ENCODE peak calls at places on chromosomes 11 and 22, in four cellular contexts. R is PC-3, L is NT2/D1, U is IMR-90. F is an unnamed sample.

GRCh38 chr22:19931514-19931913 is 10.1 kb upstream of the COMT start:
- DNase-seq in R (no peak), L (no peak), U (no peak), F (no peak)

GRCh38 chr11:69704508-69705245 is 855 bp upstream of the FGF19 start:
- DNase-seq in R (peak), L (peak), U (no peak), F (no peak)

GRCh38 chr22:29195118-29195963 is 10.4 kb upstream of the EMID1 start:
- DNase-seq in R (no peak), L (no peak), U (no peak), F (no peak)

GRCh38 chr11:96173424-96173823 is 169.6 kb downstream of the MAML2 start:
- DNase-seq in R (no peak), L (no peak), U (no peak), F (no peak)

GRCh38 chr11:37409124-37409523 is 811.1 kb upstream of the RAG2 start:
- DNase-seq in R (peak), L (no peak), U (no peak), F (no peak)

GRCh38 chr11:9095421-9095820 is 4.0 kb upstream of the SCUBE2 start:
- DNase-seq in R (no peak), L (no peak), U (no peak), F (no peak)

GRCh38 chr22:40238425-40239344 is 61.0 kb downstream of the TNRC6B start:
- DNase-seq in R (peak), L (no peak), U (peak), F (no peak)

GRCh38 chr11:11476971-11477645 is 124.1 kb upstream of the CSNK2A3 start:
- DNase-seq in R (no peak), L (no peak), U (no peak), F (no peak)

GRCh38 chr22:35425971-35426800 is 26.2 kb downstream of the MCM5 start:
- DNase-seq in R (peak), L (no peak), U (peak), F (no peak)

GRCh38 chr11:404551-405264 is 10.1 kb downstream of the SIGIRR start:
- DNase-seq in R (no peak), L (no peak), U (no peak), F (no peak)

GRCh38 chr22:23263651-23264555 is 83.6 kb downstream of the BCR start:
- DNase-seq in R (no peak), L (no peak), U (no peak), F (no peak)

GRCh38 chr11:128862421-128862820 is 4.7 kb downstream of the KCNJ1 start:
- DNase-seq in R (no peak), L (no peak), U (no peak), F (no peak)

GRCh38 chr11:34165786-34166557 is 60.5 kb downstream of the NAT10 start:
- DNase-seq in R (peak), L (no peak), U (no peak), F (no peak)

GRCh38 chr11:93986716-93987115 is 34.4 kb upstream of the HEPHL1 start:
- DNase-seq in R (peak), L (no peak), U (peak), F (no peak)

GRCh38 chr11:114587398-114587953 is 8.1 kb downstream of the NXPE4 start:
- DNase-seq in R (no peak), L (no peak), U (no peak), F (no peak)

GRCh38 chr11:75703709-75704237 is 13.9 kb upstream of the MOGAT2 start:
- DNase-seq in R (no peak), L (no peak), U (no peak), F (no peak)

GRCh38 chr11:27218498-27219038 is 144.4 kb downstream of the CCDC34 start:
- DNase-seq in R (peak), L (no peak), U (peak), F (no peak)

GRCh38 chr11:73204711-73205121 is 13.4 kb upstream of the P2RY2 start:
- DNase-seq in R (no peak), L (no peak), U (no peak), F (no peak)

GRCh38 chr22:39317084-39317755 is 2.2 kb downstream of the RPL3 start:
- DNase-seq in R (peak), L (no peak), U (no peak), F (peak)

GRCh38 chr11:8913961-8914660 is 3.1 kb downstream of the AKIP1 start:
- DNase-seq in R (peak), L (no peak), U (peak), F (peak)

GRCh38 chr22:32661737-32662586 is 139.5 kb upstream of the TIMP3 start:
- DNase-seq in R (no peak), L (no peak), U (peak), F (no peak)

GRCh38 chr11:11408436-11409221 is 55.6 kb upstream of the CSNK2A3 start:
- DNase-seq in R (no peak), L (no peak), U (no peak), F (no peak)

GRCh38 chr22:30627480-30627879 is 8.1 kb upstream of the SLC35E4 start:
- DNase-seq in R (no peak), L (no peak), U (no peak), F (no peak)

GRCh38 chr11:15695096-15695721 is 580.5 kb downstream of the INSC start:
- DNase-seq in R (no peak), L (no peak), U (no peak), F (no peak)

GRCh38 chr11:113553235-113553634 is 78.0 kb upstream of the DRD2 start:
- DNase-seq in R (peak), L (peak), U (peak), F (no peak)

GRCh38 chr11:114846040-114846791 is 167.9 kb downstream of the NXPE2 start:
- DNase-seq in R (no peak), L (no peak), U (no peak), F (peak)

GRCh38 chr22:49354516-49355205 is 473.0 kb downstream of the BRD1 start:
- DNase-seq in R (no peak), L (no peak), U (no peak), F (no peak)

GRCh38 chr22:49193348-49193747 is 634.3 kb downstream of the BRD1 start:
- DNase-seq in R (no peak), L (no peak), U (no peak), F (no peak)

GRCh38 chr11:6505577-6506240 is 8.6 kb downstream of the DNHD1 start:
- DNase-seq in R (peak), L (peak), U (peak), F (peak)

GRCh38 chr22:24588756-24589481 is 4.0 kb downstream of the LRRC75B start:
- DNase-seq in R (no peak), L (no peak), U (no peak), F (no peak)

GRCh38 chr11:85953491-85954143 is 98.4 kb downstream of the CCDC83 start:
- DNase-seq in R (no peak), L (no peak), U (peak), F (no peak)

GRCh38 chr11:19697721-19698121 is 14.9 kb upstream of the NAV2 start:
- DNase-seq in R (no peak), L (no peak), U (no peak), F (no peak)

GRCh38 chr11:70067591-70068341 is 10.4 kb upstream of the ANO1 start:
- DNase-seq in R (peak), L (no peak), U (no peak), F (no peak)

GRCh38 chr11:62958547-62959071 is 26.2 kb downstream of the SLC22A6 start:
- DNase-seq in R (no peak), L (no peak), U (peak), F (no peak)

GRCh38 chr11:24585192-24585591 is 88.3 kb downstream of the LUZP2 start:
- DNase-seq in R (peak), L (no peak), U (peak), F (no peak)

GRCh38 chr11:10606536-10607208 is 38.2 kb upstream of the LYVE1 start:
- DNase-seq in R (peak), L (no peak), U (peak), F (no peak)

GRCh38 chr11:70528794-70529580 is 130.7 kb downstream of the CTTN start:
- DNase-seq in R (no peak), L (no peak), U (no peak), F (no peak)

GRCh38 chr11:45089251-45089650 is 57.2 kb upstream of the PRDM11 start:
- DNase-seq in R (peak), L (no peak), U (peak), F (no peak)

GRCh38 chr11:120066738-120067303 is 71.1 kb downstream of the TRIM29 start:
- DNase-seq in R (no peak), L (no peak), U (no peak), F (no peak)
- H3K9ac ChIP-seq in R (no peak), L (no peak), U (no peak), F (no peak)

GRCh38 chr11:2121227-2122130 is 17.7 kb downstream of the IGF2 start:
- DNase-seq in R (no peak), L (no peak), U (no peak), F (no peak)

GRCh38 chr11:2120359-2121100 is 18.7 kb downstream of the IGF2 start:
- DNase-seq in R (no peak), L (no peak), U (no peak), F (no peak)

GRCh38 chr11:2116680-2117079 is 22.5 kb downstream of the IGF2 start:
- DNase-seq in R (no peak), L (no peak), U (no peak), F (no peak)

GRCh38 chr11:2115308-2115707 is 23.9 kb downstream of the IGF2 start:
- DNase-seq in R (no peak), L (no peak), U (no peak), F (no peak)

DNA sequence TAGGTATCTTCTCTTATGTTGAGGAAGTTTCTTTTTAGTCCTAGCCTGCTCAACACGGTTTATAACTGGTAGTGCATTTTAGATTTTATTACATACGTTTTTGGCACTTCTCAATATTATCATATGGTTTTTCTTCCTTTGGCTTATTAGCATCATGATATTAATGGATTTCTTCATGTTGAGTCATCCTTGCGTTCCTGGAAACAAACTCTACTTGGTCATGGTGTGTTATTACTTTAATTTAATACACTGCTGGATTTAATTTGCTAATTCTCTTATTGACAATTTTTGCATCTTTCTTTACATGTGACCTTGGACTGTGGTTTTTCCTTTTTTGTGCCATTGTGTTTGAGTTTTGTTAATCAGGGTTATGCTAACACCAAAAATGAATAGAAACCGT is 20.5 kb downstream of the IGF2 start:
- DNase-seq in R (no peak), L (no peak), U (no peak), F (no peak)
- H3K9ac ChIP-seq in R (no peak), L (no peak), U (no peak), F (no peak)

GRCh38 chr11:103844327-103845215 is 191.9 kb upstream of the DDI1 start:
- DNase-seq in R (no peak), L (no peak), U (no peak), F (peak)
- H3K9ac ChIP-seq in R (no peak), L (no peak), U (no peak), F (no peak)

DNA sequence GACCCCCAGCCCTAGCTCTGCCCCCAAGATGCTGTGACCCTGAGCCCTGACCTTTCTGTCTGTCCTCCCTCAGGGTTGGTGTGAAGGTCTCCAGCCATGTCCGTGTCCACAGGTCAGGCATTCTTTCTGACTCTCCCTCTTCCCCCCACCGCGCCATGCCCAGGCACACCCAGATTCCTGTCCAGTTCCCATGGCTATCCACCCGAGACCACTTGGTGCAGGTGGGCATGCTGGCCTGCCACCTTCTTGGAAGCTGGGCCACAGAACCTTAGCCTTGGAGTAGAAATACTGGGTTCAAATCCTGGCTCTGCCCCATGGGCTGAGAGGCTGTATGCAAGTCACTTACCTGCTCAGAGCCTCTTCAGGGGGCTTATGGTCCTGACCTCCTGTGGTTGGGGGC is 2.3 kb upstream of the PLCB3 start:
- DNase-seq in R (no peak), L (no peak), U (no peak), F (no peak)
- H3K9ac ChIP-seq in R (no peak), L (peak), U (no peak), F (no peak)